ENCODE peak calls at places on chromosomes 2 and 18, in six cellular contexts. M is nucleus accumbens; D is tibial nerve; J is A172; E is LoVo; I is activated CD8-positive, alpha-beta T cell treated with anti-CD3 and anti-CD28 coated beads, Interleukin-2, amount 10 ng/mL, durations not matched to agents 7 days and 5 days. R is an unnamed sample.
A peak's percentile ranks its signal among the peaks of the same experiment; 100 is the strongest.

GRCh38 chr2:100868083-100868482 is 48.1 kb downstream of the NPAS2 start:
- DNase-seq in M (no peak), D (no peak), J (no peak), E (no peak), I (no peak), R (no peak)

GRCh38 chr2:168706806-168707205 is 95.6 kb upstream of the NOSTRIN start:
- DNase-seq in M (no peak), D (no peak), J (no peak), E (no peak), I (no peak), R (no peak)

GRCh38 chr18:2083691-2084090 is 487.6 kb downstream of the METTL4 start:
- DNase-seq in M (no peak), D (no peak), J (no peak), E (no peak), I (no peak), R (peak; percentile 16)

GRCh38 chr2:214126135-214126534 is 284.7 kb upstream of the VWC2L start:
- DNase-seq in M (no peak), D (no peak), J (peak; percentile 60), E (no peak), I (no peak), R (peak; percentile 33)

GRCh38 chr2:3197308-3197707 is 180.3 kb downstream of the EIPR1 start:
- DNase-seq in M (no peak), D (no peak), J (no peak), E (no peak), I (no peak), R (no peak)

GRCh38 chr2:14301331-14301730 is 331.2 kb upstream of the LRATD1 start:
- DNase-seq in M (no peak), D (no peak), J (no peak), E (no peak), I (no peak), R (no peak)

GRCh38 chr2:144942516-144943256 is 422.8 kb upstream of the ZEB2 start:
- DNase-seq in M (no peak), D (no peak), J (peak; percentile 63), E (peak; percentile 78), I (no peak), R (no peak)

GRCh38 chr2:142100967-142101366 is 29.8 kb downstream of the LRP1B start:
- DNase-seq in M (no peak), D (no peak), J (no peak), E (peak; percentile 36), I (no peak), R (no peak)

GRCh38 chr2:72813841-72814240 is 12.0 kb downstream of the EXOC6B start:
- DNase-seq in M (no peak), D (no peak), J (no peak), E (no peak), I (no peak), R (no peak)

GRCh38 chr2:150606380-150607060 is 119.1 kb upstream of the RND3 start:
- DNase-seq in M (no peak), D (no peak), J (no peak), E (no peak), I (no peak), R (no peak)